ENCODE peak calls at places on chromosomes 3 and 15, in five cellular contexts. One of them, this sample, is unnamed.

GRCh38 chr3:126621171-126621570 is 33.8 kb downstream of the TXNRD3 start:
- DNase-seq in mammary epithelial cell: peak; percentile 55
- DNase-seq in fibroblast of pulmonary artery: peak; percentile 45
- DNase-seq in HFF-Myc: no peak
- DNase-seq in AG09309: peak; percentile 17
- DNase-seq in this sample: peak; percentile 12

GRCh38 chr3:34668915-34669314 is 870.5 kb downstream of the PDCD6IP start:
- DNase-seq in mammary epithelial cell: no peak
- DNase-seq in fibroblast of pulmonary artery: no peak
- DNase-seq in HFF-Myc: no peak
- DNase-seq in AG09309: no peak
- DNase-seq in this sample: no peak

GRCh38 chr3:108664266-108664665 is 74.7 kb downstream of the DZIP3 start:
- DNase-seq in mammary epithelial cell: no peak
- DNase-seq in fibroblast of pulmonary artery: no peak
- DNase-seq in HFF-Myc: no peak
- DNase-seq in AG09309: no peak
- DNase-seq in this sample: no peak

GRCh38 chr3:38551026-38551832 is 55.1 kb downstream of the EXOG start:
- DNase-seq in mammary epithelial cell: no peak
- DNase-seq in fibroblast of pulmonary artery: no peak
- DNase-seq in HFF-Myc: no peak
- DNase-seq in AG09309: no peak
- DNase-seq in this sample: no peak

GRCh38 chr15:85137507-85138175 is 156.0 kb downstream of the PDE8A start:
- DNase-seq in mammary epithelial cell: no peak
- DNase-seq in fibroblast of pulmonary artery: no peak
- DNase-seq in HFF-Myc: no peak
- DNase-seq in AG09309: no peak
- DNase-seq in this sample: no peak

GRCh38 chr3:70090322-70090913 is 90.9 kb downstream of the SAMMSON start:
- DNase-seq in mammary epithelial cell: no peak
- DNase-seq in fibroblast of pulmonary artery: peak; percentile 40
- DNase-seq in HFF-Myc: no peak
- DNase-seq in AG09309: no peak
- DNase-seq in this sample: no peak

GRCh38 chr3:148723591-148723990 is 25.9 kb downstream of the AGTR1 start:
- DNase-seq in mammary epithelial cell: no peak
- DNase-seq in fibroblast of pulmonary artery: peak; percentile 61
- DNase-seq in HFF-Myc: no peak
- DNase-seq in AG09309: peak; percentile 47
- DNase-seq in this sample: no peak

GRCh38 chr3:29373016-29373690 is 92.3 kb downstream of the RBMS3 start:
- DNase-seq in mammary epithelial cell: no peak
- DNase-seq in fibroblast of pulmonary artery: peak; percentile 31
- DNase-seq in HFF-Myc: peak; percentile 37
- DNase-seq in AG09309: no peak
- DNase-seq in this sample: peak; percentile 69

GRCh38 chr15:90306560-90306959 is 41.1 kb downstream of the NGRN start:
- DNase-seq in mammary epithelial cell: no peak
- DNase-seq in fibroblast of pulmonary artery: no peak
- DNase-seq in HFF-Myc: no peak
- DNase-seq in AG09309: no peak
- DNase-seq in this sample: no peak

GRCh38 chr3:177199206-177199765 is 2.0 kb upstream of the TBL1XR1 start:
- DNase-seq in mammary epithelial cell: no peak
- DNase-seq in fibroblast of pulmonary artery: no peak
- DNase-seq in HFF-Myc: no peak
- DNase-seq in AG09309: no peak
- DNase-seq in this sample: no peak

GRCh38 chr15:34241376-34242350 is 16.8 kb downstream of the EMC4 start:
- DNase-seq in mammary epithelial cell: peak; percentile 62
- DNase-seq in fibroblast of pulmonary artery: peak; percentile 70
- DNase-seq in HFF-Myc: no peak
- DNase-seq in AG09309: no peak
- DNase-seq in this sample: no peak

GRCh38 chr15:67174864-67175573 is 79.4 kb downstream of the AAGAB start:
- DNase-seq in mammary epithelial cell: peak; percentile 99
- DNase-seq in fibroblast of pulmonary artery: no peak
- DNase-seq in HFF-Myc: no peak
- DNase-seq in AG09309: no peak
- DNase-seq in this sample: no peak

GRCh38 chr3:98596902-98597500 is 3.6 kb upstream of the CPOX start:
- DNase-seq in mammary epithelial cell: peak; percentile 20
- DNase-seq in fibroblast of pulmonary artery: peak; percentile 58
- DNase-seq in HFF-Myc: peak; percentile 15
- DNase-seq in AG09309: no peak
- DNase-seq in this sample: no peak

GRCh38 chr3:137205394-137206060 is 247.7 kb downstream of the IL20RB start:
- DNase-seq in mammary epithelial cell: no peak
- DNase-seq in fibroblast of pulmonary artery: no peak
- DNase-seq in HFF-Myc: no peak
- DNase-seq in AG09309: no peak
- DNase-seq in this sample: no peak

GRCh38 chr15:77421370-77421700 is 647 bp downstream of the HMG20A start:
- DNase-seq in mammary epithelial cell: peak; percentile 21
- DNase-seq in fibroblast of pulmonary artery: no peak
- DNase-seq in HFF-Myc: no peak
- DNase-seq in AG09309: no peak
- DNase-seq in this sample: no peak

GRCh38 chr3:152574461-152575079 is 260.4 kb upstream of the P2RY1 start:
- DNase-seq in mammary epithelial cell: peak; percentile 20
- DNase-seq in fibroblast of pulmonary artery: peak; percentile 86
- DNase-seq in HFF-Myc: peak; percentile 31
- DNase-seq in AG09309: peak; percentile 18
- DNase-seq in this sample: no peak

GRCh38 chr15:71386448-71387236 is 271.4 kb downstream of the THSD4 start:
- DNase-seq in mammary epithelial cell: no peak
- DNase-seq in fibroblast of pulmonary artery: peak; percentile 59
- DNase-seq in HFF-Myc: no peak
- DNase-seq in AG09309: no peak
- DNase-seq in this sample: no peak

GRCh38 chr15:101499863-101500713 is 10.6 kb upstream of the PCSK6 start:
- DNase-seq in mammary epithelial cell: no peak
- DNase-seq in fibroblast of pulmonary artery: no peak
- DNase-seq in HFF-Myc: no peak
- DNase-seq in AG09309: no peak
- DNase-seq in this sample: no peak

GRCh38 chr15:100615801-100616200 is 13.4 kb downstream of the ASB7 start:
- DNase-seq in mammary epithelial cell: no peak
- DNase-seq in fibroblast of pulmonary artery: no peak
- DNase-seq in HFF-Myc: no peak
- DNase-seq in AG09309: no peak
- DNase-seq in this sample: no peak

GRCh38 chr15:48355377-48355776 is 24.1 kb downstream of the DUT start:
- DNase-seq in mammary epithelial cell: no peak
- DNase-seq in fibroblast of pulmonary artery: peak; percentile 67
- DNase-seq in HFF-Myc: no peak
- DNase-seq in AG09309: peak; percentile 81
- DNase-seq in this sample: no peak

GRCh38 chr3:131731709-131732108 is 228.9 kb upstream of the MRPL3 start:
- DNase-seq in mammary epithelial cell: no peak
- DNase-seq in fibroblast of pulmonary artery: no peak
- DNase-seq in HFF-Myc: no peak
- DNase-seq in AG09309: no peak
- DNase-seq in this sample: no peak

GRCh38 chr3:166444336-166444735 is 607.1 kb upstream of the BCHE start:
- DNase-seq in mammary epithelial cell: peak; percentile 94
- DNase-seq in fibroblast of pulmonary artery: no peak
- DNase-seq in HFF-Myc: no peak
- DNase-seq in AG09309: no peak
- DNase-seq in this sample: no peak

GRCh38 chr15:93703092-93703785 is 528.1 kb upstream of the MCTP2 start:
- DNase-seq in mammary epithelial cell: peak; percentile 46
- DNase-seq in fibroblast of pulmonary artery: no peak
- DNase-seq in HFF-Myc: no peak
- DNase-seq in AG09309: no peak
- DNase-seq in this sample: no peak

GRCh38 chr3:155079795-155080546 is at the start of gene MME:
- DNase-seq in mammary epithelial cell: peak; percentile 69
- DNase-seq in fibroblast of pulmonary artery: peak; percentile 86
- DNase-seq in HFF-Myc: peak; percentile 78
- DNase-seq in AG09309: peak; percentile 45
- DNase-seq in this sample: peak; percentile 39

GRCh38 chr15:52427804-52428203 is 100.9 kb downstream of the MYO5A start:
- DNase-seq in mammary epithelial cell: peak; percentile 69
- DNase-seq in fibroblast of pulmonary artery: peak; percentile 74
- DNase-seq in HFF-Myc: peak; percentile 9
- DNase-seq in AG09309: peak; percentile 57
- DNase-seq in this sample: no peak

GRCh38 chr3:160616721-160617120 is 51.4 kb upstream of the KPNA4 start:
- DNase-seq in mammary epithelial cell: peak; percentile 64
- DNase-seq in fibroblast of pulmonary artery: peak; percentile 42
- DNase-seq in HFF-Myc: no peak
- DNase-seq in AG09309: no peak
- DNase-seq in this sample: no peak

GRCh38 chr3:63232764-63233396 is 45.2 kb upstream of the SYNPR start:
- DNase-seq in mammary epithelial cell: no peak
- DNase-seq in fibroblast of pulmonary artery: peak; percentile 12
- DNase-seq in HFF-Myc: no peak
- DNase-seq in AG09309: no peak
- DNase-seq in this sample: no peak
- TF ChIP-seq CTCF in mammary epithelial cell: peak; percentile 34
- TF ChIP-seq CTCF in fibroblast of pulmonary artery: peak; percentile 36
- TF ChIP-seq CTCF in HFF-Myc: peak; percentile 10
- TF ChIP-seq CTCF in AG09309: peak; percentile 21
- TF ChIP-seq CTCF in this sample: peak; percentile 39

GRCh38 chr3:42562047-42562907 is 19.5 kb downstream of the SEC22C start:
- DNase-seq in mammary epithelial cell: no peak
- DNase-seq in fibroblast of pulmonary artery: no peak
- DNase-seq in HFF-Myc: no peak
- DNase-seq in AG09309: no peak
- DNase-seq in this sample: no peak
- TF ChIP-seq CTCF in mammary epithelial cell: no peak
- TF ChIP-seq CTCF in fibroblast of pulmonary artery: no peak
- TF ChIP-seq CTCF in HFF-Myc: peak; percentile 5
- TF ChIP-seq CTCF in AG09309: no peak
- TF ChIP-seq CTCF in this sample: no peak

DNA sequence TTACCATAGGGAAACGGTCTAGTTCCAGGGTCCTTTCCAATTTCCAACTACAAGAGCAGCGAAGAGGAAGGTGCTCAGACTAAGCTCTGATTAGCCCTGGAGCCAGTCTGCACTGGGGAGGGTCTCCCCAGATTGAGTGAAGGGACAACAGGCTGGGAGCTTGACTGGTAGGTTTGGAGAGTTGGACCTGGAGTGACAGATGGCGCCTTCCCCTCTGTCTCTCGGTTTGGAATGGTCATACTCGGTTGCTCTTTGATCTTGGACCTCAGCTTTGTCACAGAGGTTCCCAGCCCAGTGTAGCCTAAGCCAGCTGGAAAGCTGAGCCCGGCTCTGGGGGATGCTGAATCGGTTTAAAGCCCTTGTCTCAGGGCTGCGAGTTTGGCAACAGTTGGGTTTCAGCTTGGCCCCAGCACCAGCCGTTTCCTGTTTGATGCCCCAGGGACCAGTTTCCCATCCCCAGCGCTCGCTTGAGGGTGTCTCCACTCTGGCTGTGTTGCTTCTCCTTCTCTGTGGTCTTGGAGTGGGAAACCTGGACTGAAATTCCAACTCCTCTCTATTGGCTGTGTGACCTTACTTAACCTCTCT is 53.1 kb upstream of the ULK4 start:
- DNase-seq in mammary epithelial cell: no peak
- DNase-seq in fibroblast of pulmonary artery: peak; percentile 51
- DNase-seq in HFF-Myc: no peak
- DNase-seq in AG09309: no peak
- DNase-seq in this sample: no peak
- TF ChIP-seq CTCF in mammary epithelial cell: no peak
- TF ChIP-seq CTCF in fibroblast of pulmonary artery: no peak
- TF ChIP-seq CTCF in HFF-Myc: no peak
- TF ChIP-seq CTCF in AG09309: no peak
- TF ChIP-seq CTCF in this sample: no peak

GRCh38 chr3:156448300-156448699 is 106.6 kb downstream of the SSR3 start:
- DNase-seq in mammary epithelial cell: peak; percentile 11
- DNase-seq in fibroblast of pulmonary artery: peak; percentile 56
- DNase-seq in HFF-Myc: no peak
- DNase-seq in AG09309: peak; percentile 5
- DNase-seq in this sample: no peak
- TF ChIP-seq CTCF in mammary epithelial cell: peak; percentile 54
- TF ChIP-seq CTCF in fibroblast of pulmonary artery: peak; percentile 66
- TF ChIP-seq CTCF in HFF-Myc: peak; percentile 55
- TF ChIP-seq CTCF in AG09309: peak; percentile 73
- TF ChIP-seq CTCF in this sample: peak; percentile 61

This sample was measured in AG09319.